ENCODE peak calls at places on chromosome 6, in eight cellular contexts. O, S, H, G, A, X, T and F are unnamed samples.

GRCh38 chr6:113936093-113936934 is 34.6 kb downstream of the HDAC2 start:
- DNase-seq in O (peak), S (peak), H (peak), G (no peak), A (no peak), X (no peak), T (peak), F (peak)

GRCh38 chr6:2166717-2167116 is 78.7 kb downstream of the GMDS start:
- DNase-seq in O (no peak), S (no peak), H (no peak), G (peak), A (no peak), X (no peak), T (peak), F (no peak)

GRCh38 chr6:88848870-88849269 is 114.5 kb downstream of the RNGTT start:
- DNase-seq in O (no peak), S (no peak), H (no peak), G (no peak), A (no peak), X (no peak), T (no peak), F (no peak)

GRCh38 chr6:17130786-17131185 is 28.9 kb downstream of the STMND1 start:
- DNase-seq in O (no peak), S (no peak), H (no peak), G (no peak), A (no peak), X (no peak), T (no peak), F (no peak)

GRCh38 chr6:106549521-106549920 is 79.8 kb downstream of the RTN4IP1 start:
- DNase-seq in O (no peak), S (no peak), H (no peak), G (no peak), A (no peak), X (no peak), T (no peak), F (no peak)

GRCh38 chr6:116386581-116387299 is 16.0 kb downstream of the DSE start:
- DNase-seq in O (no peak), S (no peak), H (no peak), G (no peak), A (no peak), X (no peak), T (no peak), F (no peak)

GRCh38 chr6:114941078-114941477 is 598.3 kb upstream of the HS3ST5 start:
- DNase-seq in O (no peak), S (no peak), H (no peak), G (no peak), A (no peak), X (no peak), T (no peak), F (no peak)

GRCh38 chr6:126716826-126717514 is 377.1 kb downstream of the CENPW start:
- DNase-seq in O (no peak), S (peak), H (no peak), G (no peak), A (no peak), X (no peak), T (no peak), F (peak)

GRCh38 chr6:80382796-80383195 is 276.3 kb downstream of the BCKDHB start:
- DNase-seq in O (no peak), S (no peak), H (no peak), G (no peak), A (no peak), X (no peak), T (no peak), F (no peak)

GRCh38 chr6:15500078-15500740 is 162.6 kb downstream of the DTNBP1 start:
- DNase-seq in O (no peak), S (no peak), H (no peak), G (no peak), A (no peak), X (no peak), T (no peak), F (no peak)

GRCh38 chr6:143450453-143451362 is at the start of the genes ADAT2 and PEX3:
- DNase-seq in O (peak), S (peak), H (peak), G (peak), A (peak), X (peak), T (peak), F (peak)

GRCh38 chr6:143451531-143451930 is 926 bp downstream of the PEX3 start:
- DNase-seq in O (no peak), S (no peak), H (no peak), G (no peak), A (no peak), X (no peak), T (no peak), F (no peak)

GRCh38 chr6:143443096-143443495 is 7.4 kb downstream of the ADAT2 start:
- DNase-seq in O (no peak), S (no peak), H (no peak), G (no peak), A (no peak), X (no peak), T (no peak), F (no peak)

GRCh38 chr6:143449731-143450452 is 603 bp downstream of the ADAT2 start:
- DNase-seq in O (no peak), S (peak), H (peak), G (no peak), A (no peak), X (no peak), T (no peak), F (peak)

DNA sequence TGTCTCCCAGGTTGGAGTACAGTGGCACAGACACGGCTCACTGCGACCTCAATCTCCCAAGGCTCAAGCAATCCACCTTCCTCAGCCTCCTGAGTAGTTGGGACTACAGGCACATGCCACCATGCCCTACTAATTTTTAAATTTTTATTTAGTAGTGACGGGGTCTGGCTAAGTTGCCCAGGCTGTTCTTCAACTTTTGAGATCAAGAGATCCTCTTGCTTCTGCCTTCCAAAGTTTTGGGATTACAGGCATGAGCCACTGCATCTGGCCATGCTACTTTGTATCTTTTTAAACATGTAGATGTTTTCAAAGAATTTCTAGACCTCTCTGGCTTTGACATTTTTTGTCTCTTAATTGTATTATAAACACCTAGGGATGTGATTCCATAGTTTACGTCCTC is 1.4 kb downstream of the ADAT2 start:
- DNase-seq in O (no peak), S (no peak), H (no peak), G (no peak), A (no peak), X (no peak), T (no peak), F (no peak)
- TF ChIP-seq CTCF in O (no peak), S (no peak), H (no peak), G (no peak), A (no peak), X (no peak), T (no peak), F (no peak)

GRCh38 chr6:11264100-11264499 is 31.6 kb upstream of the NEDD9 start:
- DNase-seq in O (no peak), S (no peak), H (no peak), G (no peak), A (no peak), X (no peak), T (no peak), F (no peak)
- TF ChIP-seq CTCF in O (no peak), S (no peak), H (no peak), G (no peak), A (no peak), X (no peak), T (no peak), F (no peak)

DNA sequence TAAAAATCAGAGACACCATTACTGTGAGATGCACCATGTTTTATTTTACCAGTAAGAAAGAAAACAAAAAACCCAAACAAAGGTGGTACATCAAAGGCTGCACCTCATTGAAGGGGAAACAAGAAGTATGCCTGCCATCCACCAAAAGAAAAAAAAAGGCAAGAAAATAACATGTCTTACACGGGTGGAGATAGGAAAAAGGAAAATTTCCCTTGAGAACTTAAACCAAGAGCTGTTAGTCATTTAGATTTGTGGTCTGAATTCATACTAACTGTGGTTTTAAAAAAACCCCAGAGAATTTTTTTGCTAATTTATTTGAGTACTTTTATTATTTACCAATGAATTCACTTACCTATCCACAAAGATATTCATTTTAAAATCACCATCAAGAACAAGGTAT is 144.0 kb downstream of the LRRC1 start:
- DNase-seq in O (no peak), S (no peak), H (no peak), G (no peak), A (no peak), X (no peak), T (no peak), F (no peak)
- TF ChIP-seq CTCF in O (no peak), S (no peak), H (no peak), G (no peak), A (no peak), X (no peak), T (no peak), F (no peak)

GRCh38 chr6:10850728-10851127 is 12.4 kb upstream of the MAK start:
- DNase-seq in O (no peak), S (no peak), H (no peak), G (no peak), A (no peak), X (no peak), T (peak), F (no peak)

GRCh38 chr6:10843554-10843953 is 5.2 kb upstream of the MAK start:
- DNase-seq in O (no peak), S (no peak), H (no peak), G (no peak), A (no peak), X (no peak), T (no peak), F (no peak)

GRCh38 chr6:10852281-10852965 is 14.1 kb upstream of the MAK start:
- DNase-seq in O (no peak), S (no peak), H (no peak), G (no peak), A (no peak), X (no peak), T (no peak), F (no peak)

DNA sequence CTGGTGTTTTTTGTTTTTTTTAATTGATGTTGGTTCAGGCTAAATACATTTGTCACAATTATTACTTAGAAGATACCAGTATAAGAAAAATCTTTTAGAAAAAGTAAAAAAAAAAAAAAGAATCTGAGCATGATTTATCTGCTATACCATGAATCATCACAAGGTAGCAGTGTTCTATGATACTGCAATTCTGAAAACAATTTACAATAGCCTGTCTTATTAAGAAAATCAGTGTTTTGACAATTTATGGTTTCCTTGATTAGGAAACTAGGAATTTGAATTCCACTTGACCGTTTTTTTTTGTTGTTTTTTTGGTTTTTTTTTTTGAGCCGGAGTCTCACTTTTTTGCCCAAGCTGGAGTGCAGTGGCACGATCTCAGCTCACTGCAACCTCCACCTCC is 9.3 kb upstream of the MAK start:
- DNase-seq in O (no peak), S (no peak), H (no peak), G (no peak), A (no peak), X (no peak), T (no peak), F (no peak)
- TF ChIP-seq CTCF in O (peak), S (peak), H (no peak), G (no peak), A (no peak), X (peak), T (peak), F (no peak)

GRCh38 chr6:3837781-3838180 is 11.4 kb upstream of the FAM50B start:
- DNase-seq in O (no peak), S (no peak), H (no peak), G (no peak), A (no peak), X (no peak), T (no peak), F (no peak)

GRCh38 chr6:3838992-3839867 is 9.9 kb upstream of the FAM50B start:
- DNase-seq in O (no peak), S (no peak), H (no peak), G (no peak), A (no peak), X (no peak), T (no peak), F (no peak)

GRCh38 chr6:3830806-3831205 is 18.4 kb upstream of the FAM50B start:
- DNase-seq in O (no peak), S (no peak), H (no peak), G (no peak), A (no peak), X (no peak), T (no peak), F (no peak)

GRCh38 chr6:3831741-3832530 is 17.2 kb upstream of the FAM50B start:
- DNase-seq in O (no peak), S (no peak), H (no peak), G (no peak), A (no peak), X (no peak), T (no peak), F (no peak)

DNA sequence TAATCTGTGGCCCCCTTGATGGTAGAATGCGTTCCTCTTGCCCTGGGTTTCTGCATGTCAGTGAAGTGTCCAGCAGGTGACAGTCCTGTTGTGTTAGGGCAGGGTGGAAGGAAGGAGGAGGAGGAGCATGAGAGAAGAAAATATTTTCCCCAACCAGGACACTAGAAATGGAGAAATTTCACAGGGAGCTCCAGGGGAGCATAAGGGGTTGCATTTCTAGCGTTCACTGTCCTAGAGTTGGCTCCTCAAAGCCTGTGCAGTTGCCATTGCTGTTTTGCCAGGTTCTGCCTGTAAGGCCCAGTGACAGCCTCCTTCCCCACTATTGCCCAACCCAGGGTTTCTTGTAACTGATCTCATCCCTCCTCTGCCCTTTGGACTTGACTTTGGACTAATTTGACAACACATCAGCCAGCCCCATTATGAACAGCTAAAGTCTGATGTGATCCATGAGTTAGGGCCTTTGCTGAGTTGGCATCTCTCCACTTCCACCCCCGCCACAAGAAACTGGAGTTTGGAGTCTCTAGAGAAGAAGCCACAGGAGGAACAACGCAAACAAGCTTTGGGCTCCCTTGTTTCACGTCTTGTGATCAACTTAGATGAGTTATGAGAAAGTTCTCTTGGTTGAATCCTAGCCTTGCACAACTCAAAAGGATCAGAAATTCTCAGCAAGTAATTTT is 14.0 kb upstream of the FAM50B start:
- DNase-seq in O (no peak), S (no peak), H (no peak), G (peak), A (no peak), X (no peak), T (no peak), F (peak)
- TF ChIP-seq CTCF in O (no peak), S (no peak), H (no peak), G (no peak), A (no peak), X (no peak), T (peak), F (no peak)